ENCODE peak calls at places on chromosomes 7 and 10, in five cellular contexts. J is neural progenitor cell, G is hepatocyte, T is GM23248, M is GM23338. R is an unnamed sample.

GRCh38 chr7:17027803-17028163 is 146.0 kb upstream of the AGR3 start:
- DNase-seq in J (no peak), G (no peak), T (no peak), M (no peak), R (no peak)

GRCh38 chr10:14653271-14654161 is 121.2 kb downstream of the FAM107B start:
- DNase-seq in J (peak; percentile 82), G (peak; percentile 80), T (peak; percentile 89), M (peak; percentile 82), R (peak; percentile 48)

GRCh38 chr10:110779489-110779888 is 92.2 kb upstream of the PDCD4 start:
- DNase-seq in J (no peak), G (no peak), T (no peak), M (no peak), R (no peak)

GRCh38 chr7:84948632-84949031 is 238.2 kb downstream of the SEMA3D start:
- DNase-seq in J (no peak), G (no peak), T (no peak), M (no peak), R (no peak)

GRCh38 chr7:72254455-72254854 is 157.7 kb downstream of the CALN1 start:
- DNase-seq in J (no peak), G (no peak), T (no peak), M (no peak), R (no peak)

GRCh38 chr7:157397751-157398691 is 61.2 kb downstream of the DNAJB6 start:
- DNase-seq in J (peak; percentile 71), G (peak; percentile 66), T (peak; percentile 83), M (peak; percentile 73), R (peak; percentile 31)

GRCh38 chr10:59839576-59839975 is 66.8 kb downstream of the CCDC6 start:
- DNase-seq in J (no peak), G (no peak), T (peak; percentile 67), M (no peak), R (no peak)

GRCh38 chr10:89426230-89426868 is 12.0 kb downstream of the IFIT5 start:
- DNase-seq in J (peak; percentile 60), G (peak; percentile 72), T (peak; percentile 74), M (peak; percentile 77), R (peak; percentile 51)

GRCh38 chr10:65769828-65770227 is 1156.0 kb upstream of the LRRTM3 start:
- DNase-seq in J (no peak), G (no peak), T (no peak), M (no peak), R (no peak)

GRCh38 chr10:78740976-78741375 is 327.8 kb upstream of the ZMIZ1 start:
- DNase-seq in J (no peak), G (no peak), T (no peak), M (no peak), R (no peak)

GRCh38 chr10:120485946-120486345 is 28.9 kb downstream of the PLPP4 start:
- DNase-seq in J (no peak), G (no peak), T (no peak), M (no peak), R (no peak)

GRCh38 chr10:114694735-114695134 is 36.7 kb upstream of the ABLIM1 start:
- DNase-seq in J (peak; percentile 71), G (peak; percentile 73), T (peak; percentile 54), M (peak; percentile 87), R (peak; percentile 38)

GRCh38 chr10:25695586-25695985 is 238.4 kb upstream of the MYO3A start:
- DNase-seq in J (no peak), G (no peak), T (no peak), M (no peak), R (no peak)

GRCh38 chr10:25694976-25695375 is 239.1 kb upstream of the MYO3A start:
- DNase-seq in J (no peak), G (no peak), T (no peak), M (no peak), R (no peak)

GRCh38 chr10:25694206-25694933 is 239.7 kb upstream of the MYO3A start:
- DNase-seq in J (no peak), G (no peak), T (no peak), M (no peak), R (no peak)

GRCh38 chr10:25697412-25697811 is 236.6 kb upstream of the MYO3A start:
- DNase-seq in J (no peak), G (no peak), T (no peak), M (no peak), R (no peak)

GRCh38 chr10:25696013-25696708 is 237.9 kb upstream of the MYO3A start:
- DNase-seq in J (no peak), G (no peak), T (no peak), M (peak; percentile 39), R (no peak)
- H3K27ac ChIP-seq in J (no peak overlapping the region), G (no peak overlapping the region), T (no peak overlapping the region), M (no peak overlapping the region), R (no peak overlapping the region)

GRCh38 chr7:103637080-103637479 is 191.1 kb upstream of the SLC26A5 start:
- DNase-seq in J (no peak), G (no peak), T (peak; percentile 89), M (no peak), R (no peak)
- TF ChIP-seq EZH2phosphoT487 in J (no peak), G (no peak), T (no peak), M (no peak), R (no peak)

GRCh38 chr10:28842321-28842720 is 165.0 kb downstream of the BAMBI start:
- DNase-seq in J (no peak), G (no peak), T (peak; percentile 36), M (no peak), R (no peak)
- H3K27ac ChIP-seq in J (no peak overlapping the region), G (peak overlapping the region; percentile 15), T (no peak overlapping the region), M (no peak overlapping the region), R (no peak overlapping the region)

GRCh38 chr10:70293169-70293813 is 9.5 kb upstream of the NPFFR1 start:
- DNase-seq in J (no peak), G (no peak), T (no peak), M (no peak), R (peak; percentile 92)

GRCh38 chr10:70295321-70295720 is 11.5 kb upstream of the NPFFR1 start:
- DNase-seq in J (no peak), G (no peak), T (no peak), M (no peak), R (no peak)

GRCh38 chr10:70297224-70297623 is 13.4 kb upstream of the NPFFR1 start:
- DNase-seq in J (no peak), G (no peak), T (no peak), M (no peak), R (no peak)

GRCh38 chr10:70295946-70296345 is 12.1 kb upstream of the NPFFR1 start:
- DNase-seq in J (no peak), G (no peak), T (no peak), M (no peak), R (no peak)

DNA sequence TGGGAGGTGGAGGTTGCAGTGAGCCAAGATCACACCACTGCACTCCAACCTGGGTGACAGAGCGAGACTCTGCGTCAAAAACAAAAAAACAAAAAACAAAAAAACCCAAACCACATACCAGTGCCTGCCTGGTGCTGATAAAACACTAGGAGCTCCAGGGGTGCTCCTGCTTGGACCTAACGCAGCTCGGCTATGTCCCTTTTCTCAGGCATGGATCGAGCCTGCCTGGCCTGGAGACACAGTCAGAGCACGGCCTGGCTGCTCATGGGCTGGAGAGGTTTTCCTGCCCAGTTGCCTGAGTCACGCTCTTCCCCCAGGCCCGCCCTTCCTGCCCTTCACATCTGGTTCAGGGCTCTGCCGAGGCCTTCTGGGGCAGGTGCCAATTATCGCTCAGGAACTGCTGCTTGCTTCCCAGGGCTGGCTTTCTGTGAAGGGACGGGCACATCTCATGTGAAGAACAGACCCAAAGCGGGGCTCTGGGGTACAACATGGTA is 12.6 kb upstream of the NPFFR1 start:
- DNase-seq in J (no peak), G (peak; percentile 48), T (peak; percentile 98), M (no peak), R (no peak)
- TF ChIP-seq EZH2phosphoT487 in J (no peak), G (no peak), T (no peak), M (no peak), R (no peak)

GRCh38 chr10:125662616-125663015 is 20.3 kb downstream of the TEX36 start:
- DNase-seq in J (no peak), G (no peak), T (peak; percentile 61), M (no peak), R (no peak)
- H3K27ac ChIP-seq in J (no peak overlapping the region), G (peak overlapping the region; percentile 78), T (peak overlapping the region; percentile 83), M (no peak overlapping the region), R (no peak overlapping the region)

GRCh38 chr7:133478591-133479135 is 225.8 kb downstream of the EXOC4 start:
- DNase-seq in J (no peak), G (no peak), T (no peak), M (no peak), R (no peak)
- TF ChIP-seq EZH2phosphoT487 in J (no peak), G (no peak), T (no peak), M (no peak), R (no peak)

DNA sequence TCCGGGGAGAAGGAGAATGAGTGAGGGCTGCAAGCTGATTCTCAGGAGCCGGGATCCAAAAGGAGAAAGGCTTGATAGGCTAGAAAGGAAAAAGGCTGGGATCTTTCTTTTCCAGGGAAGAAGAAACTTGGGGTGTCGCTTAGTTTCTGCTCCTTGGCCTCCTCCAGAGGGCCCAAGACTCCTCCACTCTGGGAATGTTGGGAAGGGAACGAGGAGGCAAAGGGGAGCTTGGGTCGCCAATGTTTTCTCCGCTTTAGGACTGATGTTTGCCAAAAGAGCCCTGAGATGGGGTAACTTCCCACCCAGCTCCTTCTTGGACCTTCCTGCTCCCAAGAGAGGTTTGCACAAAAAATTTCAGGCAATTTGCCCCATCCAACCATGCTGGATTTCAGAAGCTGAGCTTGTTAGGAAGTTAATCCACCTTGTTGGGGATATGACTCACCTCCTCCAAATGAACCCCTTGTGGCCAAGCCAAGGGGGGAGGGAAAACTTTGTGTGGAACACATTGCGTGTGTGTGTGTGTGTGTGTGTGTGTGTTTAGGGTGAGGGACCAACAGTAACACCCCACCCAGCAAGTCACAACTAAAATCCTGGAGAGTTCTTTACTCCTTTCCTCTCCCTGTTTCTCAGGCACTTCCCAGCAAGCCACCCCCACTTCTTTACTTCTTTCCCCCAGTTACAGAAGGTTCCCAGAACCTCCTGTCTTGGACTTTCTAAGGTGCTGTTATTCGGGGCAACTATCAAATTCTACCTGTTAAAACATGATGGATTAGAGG is 8.7 kb upstream of the HOXA2 start:
- DNase-seq in J (no peak), G (no peak), T (peak; percentile 24), M (peak; percentile 0), R (no peak)
- H3K27ac ChIP-seq in J (no peak overlapping the region), G (peak overlapping the region; percentile 56), T (no peak overlapping the region), M (no peak overlapping the region), R (no peak overlapping the region)

DNA sequence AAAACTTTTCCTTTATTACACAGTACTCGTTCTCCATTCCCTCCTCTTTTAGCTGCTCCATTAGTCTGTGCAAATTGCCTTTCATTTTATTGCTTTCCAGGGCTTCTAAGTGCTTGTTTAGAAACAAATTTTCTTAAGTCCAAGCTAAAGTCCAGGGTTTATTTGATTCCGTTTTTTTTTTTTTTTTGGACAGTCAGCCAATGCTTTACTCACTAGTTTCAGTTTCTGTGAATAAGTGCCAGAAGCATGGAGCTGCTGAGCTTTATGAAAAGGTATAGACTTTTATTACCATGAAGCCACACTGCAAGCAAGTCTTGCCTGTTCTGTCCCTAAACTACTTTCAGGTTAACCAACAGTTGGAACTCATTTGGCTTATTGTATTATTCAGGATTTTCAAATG is 455.0 kb downstream of the GFRA1 start:
- DNase-seq in J (no peak), G (peak; percentile 32), T (peak; percentile 64), M (no peak), R (no peak)
- TF ChIP-seq EZH2phosphoT487 in J (no peak), G (no peak), T (no peak), M (no peak), R (no peak)

DNA sequence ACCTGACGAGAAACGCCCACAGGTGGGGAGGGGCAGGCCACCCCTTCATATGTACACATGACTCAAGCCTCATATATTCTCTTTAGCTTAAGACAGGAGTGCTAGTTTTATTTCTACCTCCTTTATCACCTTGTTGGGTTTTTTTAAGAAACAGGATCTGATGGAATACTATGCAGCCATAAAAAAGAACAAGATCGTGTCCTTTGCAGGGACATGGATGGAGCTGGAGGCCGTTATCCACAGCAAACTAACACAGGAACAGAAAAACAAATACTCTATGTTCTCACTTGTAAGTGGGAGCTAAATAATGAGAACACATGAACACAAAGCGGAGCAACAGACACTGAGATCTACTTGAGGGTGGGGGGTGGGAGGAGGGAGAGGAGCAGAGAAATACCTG is 11.2 kb upstream of the HUS1 start:
- DNase-seq in J (no peak), G (no peak), T (no peak), M (no peak), R (no peak)
- H3K27ac ChIP-seq in J (no peak overlapping the region), G (peak overlapping the region; percentile 93), T (no peak overlapping the region), M (peak overlapping the region; percentile 74), R (no peak overlapping the region)